ENCODE peak calls at places on chromosome 3, in eight cellular contexts. One of them, this sample, is unnamed.

GRCh38 chr3:188037116-188037718 is 116.7 kb upstream of the LPP start:
- DNase-seq in H1: no peak
- DNase-seq in DND-41: no peak
- DNase-seq in suprapubic skin: no peak
- DNase-seq in spleen: no peak
- DNase-seq in CD8-positive, alpha-beta T cell: no peak
- DNase-seq in neural progenitor cell: peak; percentile 52
- DNase-seq in ovary: no peak
- DNase-seq in this sample: peak; percentile 71

GRCh38 chr3:52088445-52089367 is 32.3 kb upstream of the DUSP7 start:
- DNase-seq in H1: no peak
- DNase-seq in DND-41: no peak
- DNase-seq in suprapubic skin: no peak
- DNase-seq in spleen: peak; percentile 81
- DNase-seq in CD8-positive, alpha-beta T cell: no peak
- DNase-seq in neural progenitor cell: peak; percentile 37
- DNase-seq in ovary: no peak
- DNase-seq in this sample: peak; percentile 89

GRCh38 chr3:173933113-173933512 is 535.6 kb downstream of the NLGN1 start:
- DNase-seq in H1: no peak
- DNase-seq in DND-41: no peak
- DNase-seq in suprapubic skin: no peak
- DNase-seq in spleen: no peak
- DNase-seq in CD8-positive, alpha-beta T cell: no peak
- DNase-seq in neural progenitor cell: no peak
- DNase-seq in ovary: no peak
- DNase-seq in this sample: no peak

GRCh38 chr3:10366681-10367101 is 45.8 kb upstream of the SEC13 start:
- DNase-seq in H1: no peak
- DNase-seq in DND-41: no peak
- DNase-seq in suprapubic skin: no peak
- DNase-seq in spleen: no peak
- DNase-seq in CD8-positive, alpha-beta T cell: no peak
- DNase-seq in neural progenitor cell: peak; percentile 36
- DNase-seq in ovary: no peak
- DNase-seq in this sample: peak; percentile 97

GRCh38 chr3:159238646-159239045 is 436.8 kb downstream of the MFSD1 start:
- DNase-seq in H1: no peak
- DNase-seq in DND-41: no peak
- DNase-seq in suprapubic skin: no peak
- DNase-seq in spleen: no peak
- DNase-seq in CD8-positive, alpha-beta T cell: no peak
- DNase-seq in neural progenitor cell: no peak
- DNase-seq in ovary: no peak
- DNase-seq in this sample: no peak

GRCh38 chr3:4751057-4752051 is 227.9 kb upstream of the BHLHE40 start:
- DNase-seq in H1: no peak
- DNase-seq in DND-41: no peak
- DNase-seq in suprapubic skin: no peak
- DNase-seq in spleen: no peak
- DNase-seq in CD8-positive, alpha-beta T cell: no peak
- DNase-seq in neural progenitor cell: no peak
- DNase-seq in ovary: no peak
- DNase-seq in this sample: peak; percentile 84

GRCh38 chr3:88810455-88810854 is 297.0 kb upstream of the EPHA3 start:
- DNase-seq in H1: no peak
- DNase-seq in DND-41: no peak
- DNase-seq in suprapubic skin: no peak
- DNase-seq in spleen: no peak
- DNase-seq in CD8-positive, alpha-beta T cell: no peak
- DNase-seq in neural progenitor cell: no peak
- DNase-seq in ovary: no peak
- DNase-seq in this sample: peak; percentile 67

GRCh38 chr3:22450785-22451400 is 699.9 kb upstream of the ZNF385D start:
- DNase-seq in H1: no peak
- DNase-seq in DND-41: peak; percentile 30
- DNase-seq in suprapubic skin: no peak
- DNase-seq in spleen: no peak
- DNase-seq in CD8-positive, alpha-beta T cell: no peak
- DNase-seq in neural progenitor cell: no peak
- DNase-seq in ovary: no peak
- DNase-seq in this sample: no peak

GRCh38 chr3:54714035-54714434 is 213.8 kb downstream of the LRTM1 start:
- DNase-seq in H1: no peak
- DNase-seq in DND-41: no peak
- DNase-seq in suprapubic skin: no peak
- DNase-seq in spleen: no peak
- DNase-seq in CD8-positive, alpha-beta T cell: no peak
- DNase-seq in neural progenitor cell: no peak
- DNase-seq in ovary: no peak
- DNase-seq in this sample: no peak

GRCh38 chr3:70042683-70043082 is 43.1 kb downstream of the SAMMSON start:
- DNase-seq in H1: no peak
- DNase-seq in DND-41: no peak
- DNase-seq in suprapubic skin: no peak
- DNase-seq in spleen: no peak
- DNase-seq in CD8-positive, alpha-beta T cell: no peak
- DNase-seq in neural progenitor cell: no peak
- DNase-seq in ovary: no peak
- DNase-seq in this sample: no peak

GRCh38 chr3:195881276-195881988 is 26.9 kb downstream of the TNK2 start:
- DNase-seq in H1: no peak
- DNase-seq in DND-41: no peak
- DNase-seq in suprapubic skin: peak; percentile 60
- DNase-seq in spleen: peak; percentile 35
- DNase-seq in CD8-positive, alpha-beta T cell: no peak
- DNase-seq in neural progenitor cell: no peak
- DNase-seq in ovary: no peak
- DNase-seq in this sample: no peak

GRCh38 chr3:60584250-60584649 is 667.0 kb downstream of the FHIT start:
- DNase-seq in H1: no peak
- DNase-seq in DND-41: no peak
- DNase-seq in suprapubic skin: no peak
- DNase-seq in spleen: no peak
- DNase-seq in CD8-positive, alpha-beta T cell: no peak
- DNase-seq in neural progenitor cell: no peak
- DNase-seq in ovary: no peak
- DNase-seq in this sample: no peak

GRCh38 chr3:126945891-126946290 is 37.0 kb upstream of the PLXNA1 start:
- DNase-seq in H1: no peak
- DNase-seq in DND-41: no peak
- DNase-seq in suprapubic skin: peak; percentile 53
- DNase-seq in spleen: peak; percentile 74
- DNase-seq in CD8-positive, alpha-beta T cell: no peak
- DNase-seq in neural progenitor cell: no peak
- DNase-seq in ovary: no peak
- DNase-seq in this sample: no peak

GRCh38 chr3:156606729-156607128 is 51.8 kb upstream of the SSR3 start:
- DNase-seq in H1: no peak
- DNase-seq in DND-41: no peak
- DNase-seq in suprapubic skin: no peak
- DNase-seq in spleen: no peak
- DNase-seq in CD8-positive, alpha-beta T cell: no peak
- DNase-seq in neural progenitor cell: no peak
- DNase-seq in ovary: no peak
- DNase-seq in this sample: peak; percentile 27

GRCh38 chr3:195771651-195772300 is 40.0 kb downstream of the MUC4 start:
- DNase-seq in H1: no peak
- DNase-seq in DND-41: no peak
- DNase-seq in suprapubic skin: peak; percentile 43
- DNase-seq in spleen: peak; percentile 48
- DNase-seq in CD8-positive, alpha-beta T cell: no peak
- DNase-seq in neural progenitor cell: peak; percentile 1
- DNase-seq in ovary: no peak
- DNase-seq in this sample: no peak

GRCh38 chr3:194606941-194607340 is 26.3 kb downstream of the TMEM44 start:
- DNase-seq in H1: no peak
- DNase-seq in DND-41: no peak
- DNase-seq in suprapubic skin: no peak
- DNase-seq in spleen: no peak
- DNase-seq in CD8-positive, alpha-beta T cell: no peak
- DNase-seq in neural progenitor cell: no peak
- DNase-seq in ovary: no peak
- DNase-seq in this sample: no peak

GRCh38 chr3:151431940-151432339 is 28.9 kb downstream of the IGSF10 start:
- DNase-seq in H1: no peak
- DNase-seq in DND-41: peak; percentile 7
- DNase-seq in suprapubic skin: no peak
- DNase-seq in spleen: no peak
- DNase-seq in CD8-positive, alpha-beta T cell: no peak
- DNase-seq in neural progenitor cell: no peak
- DNase-seq in ovary: no peak
- DNase-seq in this sample: peak; percentile 77

GRCh38 chr3:20324664-20325478 is 138.9 kb upstream of the SGO1 start:
- DNase-seq in H1: no peak
- DNase-seq in DND-41: no peak
- DNase-seq in suprapubic skin: no peak
- DNase-seq in spleen: no peak
- DNase-seq in CD8-positive, alpha-beta T cell: no peak
- DNase-seq in neural progenitor cell: no peak
- DNase-seq in ovary: no peak
- DNase-seq in this sample: peak; percentile 21

GRCh38 chr3:72041531-72041930 is 256.6 kb upstream of the PROK2 start:
- DNase-seq in H1: no peak
- DNase-seq in DND-41: no peak
- DNase-seq in suprapubic skin: no peak
- DNase-seq in spleen: no peak
- DNase-seq in CD8-positive, alpha-beta T cell: no peak
- DNase-seq in neural progenitor cell: no peak
- DNase-seq in ovary: peak; percentile 49
- DNase-seq in this sample: no peak

GRCh38 chr3:189144645-189145044 is 27.1 kb upstream of the TPRG1 start:
- DNase-seq in H1: no peak
- DNase-seq in DND-41: peak; percentile 24
- DNase-seq in suprapubic skin: no peak
- DNase-seq in spleen: no peak
- DNase-seq in CD8-positive, alpha-beta T cell: no peak
- DNase-seq in neural progenitor cell: no peak
- DNase-seq in ovary: no peak
- DNase-seq in this sample: peak; percentile 60

GRCh38 chr3:53495518-53496501 is 1.4 kb downstream of the CACNA1D start:
- DNase-seq in H1: no peak
- DNase-seq in DND-41: no peak
- DNase-seq in suprapubic skin: no peak
- DNase-seq in spleen: no peak
- DNase-seq in CD8-positive, alpha-beta T cell: no peak
- DNase-seq in neural progenitor cell: peak; percentile 54
- DNase-seq in ovary: peak; percentile 51
- DNase-seq in this sample: no peak
- H3K4me3 ChIP-seq in H1: peak overlapping the region; percentile 52
- H3K4me3 ChIP-seq in DND-41: no peak overlapping the region
- H3K4me3 ChIP-seq in suprapubic skin: peak overlapping the region; percentile 47
- H3K4me3 ChIP-seq in spleen: peak overlapping the region; percentile 36
- H3K4me3 ChIP-seq in CD8-positive, alpha-beta T cell: no peak overlapping the region
- H3K4me3 ChIP-seq in neural progenitor cell: peak overlapping the region; percentile 53
- H3K4me3 ChIP-seq in ovary: peak overlapping the region; percentile 34
- H3K4me3 ChIP-seq in this sample: no peak overlapping the region

GRCh38 chr3:125582707-125583106 is 12.6 kb downstream of the OSBPL11 start:
- DNase-seq in H1: no peak
- DNase-seq in DND-41: no peak
- DNase-seq in suprapubic skin: no peak
- DNase-seq in spleen: no peak
- DNase-seq in CD8-positive, alpha-beta T cell: no peak
- DNase-seq in neural progenitor cell: no peak
- DNase-seq in ovary: no peak
- DNase-seq in this sample: peak; percentile 12
- TF ChIP-seq CTCF in H1: no peak
- TF ChIP-seq CTCF in DND-41: peak; percentile 38
- TF ChIP-seq CTCF in suprapubic skin: no peak
- TF ChIP-seq CTCF in spleen: no peak
- TF ChIP-seq CTCF in CD8-positive, alpha-beta T cell: no peak
- TF ChIP-seq CTCF in neural progenitor cell: peak; percentile 27
- TF ChIP-seq CTCF in ovary: no peak
- TF ChIP-seq CTCF in this sample: no peak

GRCh38 chr3:48595075-48595525 is at the start of gene COL7A1:
- DNase-seq in H1: no peak
- DNase-seq in DND-41: no peak
- DNase-seq in suprapubic skin: no peak
- DNase-seq in spleen: no peak
- DNase-seq in CD8-positive, alpha-beta T cell: peak; percentile 12
- DNase-seq in neural progenitor cell: no peak
- DNase-seq in ovary: peak; percentile 66
- DNase-seq in this sample: no peak

GRCh38 chr3:48596676-48597407 is 1.7 kb upstream of the COL7A1 start:
- DNase-seq in H1: no peak
- DNase-seq in DND-41: no peak
- DNase-seq in suprapubic skin: no peak
- DNase-seq in spleen: no peak
- DNase-seq in CD8-positive, alpha-beta T cell: no peak
- DNase-seq in neural progenitor cell: no peak
- DNase-seq in ovary: no peak
- DNase-seq in this sample: no peak

GRCh38 chr3:48596157-48596556 is 1.0 kb upstream of the COL7A1 start:
- DNase-seq in H1: no peak
- DNase-seq in DND-41: no peak
- DNase-seq in suprapubic skin: no peak
- DNase-seq in spleen: no peak
- DNase-seq in CD8-positive, alpha-beta T cell: no peak
- DNase-seq in neural progenitor cell: no peak
- DNase-seq in ovary: no peak
- DNase-seq in this sample: no peak

GRCh38 chr3:48594431-48595049 is 589 bp downstream of the COL7A1 start:
- DNase-seq in H1: no peak
- DNase-seq in DND-41: no peak
- DNase-seq in suprapubic skin: no peak
- DNase-seq in spleen: no peak
- DNase-seq in CD8-positive, alpha-beta T cell: no peak
- DNase-seq in neural progenitor cell: peak; percentile 18
- DNase-seq in ovary: no peak
- DNase-seq in this sample: peak; percentile 36

DNA sequence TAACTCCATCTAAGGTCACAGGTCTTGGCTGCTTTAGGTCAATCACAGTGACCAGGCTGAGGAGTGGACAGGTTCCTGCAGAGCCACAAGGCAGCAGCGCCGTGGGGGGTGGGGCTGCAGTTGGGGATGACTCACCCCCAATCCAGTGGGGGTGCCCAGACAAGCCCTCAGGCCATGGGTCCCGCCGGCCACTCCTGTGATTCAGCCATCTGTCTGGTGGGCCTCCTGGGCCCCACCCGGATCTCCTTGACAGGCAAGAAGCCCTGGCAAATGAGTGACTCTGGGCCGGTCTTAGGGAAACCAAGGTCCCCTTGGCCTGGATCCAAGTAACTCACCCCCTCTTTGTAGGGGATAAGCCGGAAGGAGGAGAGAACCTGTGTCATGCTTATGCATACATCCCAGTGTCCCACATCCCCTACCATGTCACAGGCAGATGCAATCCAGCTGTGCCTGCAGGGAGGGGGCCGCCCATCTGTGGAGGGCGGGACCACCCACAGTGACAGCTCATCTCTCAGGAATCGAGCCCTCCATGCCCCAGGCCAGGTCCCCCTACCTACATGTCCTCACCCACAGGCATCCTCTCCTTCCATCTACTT is 495 bp upstream of the COL7A1 start:
- DNase-seq in H1: peak; percentile 80
- DNase-seq in DND-41: no peak
- DNase-seq in suprapubic skin: no peak
- DNase-seq in spleen: no peak
- DNase-seq in CD8-positive, alpha-beta T cell: no peak
- DNase-seq in neural progenitor cell: peak; percentile 26
- DNase-seq in ovary: peak; percentile 77
- DNase-seq in this sample: peak; percentile 59
- H3K4me3 ChIP-seq in H1: no peak overlapping the region
- H3K4me3 ChIP-seq in DND-41: no peak overlapping the region
- H3K4me3 ChIP-seq in suprapubic skin: peak overlapping the region; percentile 55
- H3K4me3 ChIP-seq in spleen: no peak overlapping the region
- H3K4me3 ChIP-seq in CD8-positive, alpha-beta T cell: no peak overlapping the region
- H3K4me3 ChIP-seq in neural progenitor cell: no peak overlapping the region
- H3K4me3 ChIP-seq in ovary: peak overlapping the region; percentile 37
- H3K4me3 ChIP-seq in this sample: peak overlapping the region; percentile 61

GRCh38 chr3:138923531-138923994 is 23.4 kb downstream of the FOXL2 start:
- DNase-seq in H1: no peak
- DNase-seq in DND-41: peak; percentile 82
- DNase-seq in suprapubic skin: peak; percentile 88
- DNase-seq in spleen: peak; percentile 91
- DNase-seq in CD8-positive, alpha-beta T cell: peak; percentile 88
- DNase-seq in neural progenitor cell: peak; percentile 88
- DNase-seq in ovary: peak; percentile 68
- DNase-seq in this sample: peak; percentile 93
- TF ChIP-seq CTCF in H1: peak; percentile 96
- TF ChIP-seq CTCF in DND-41: peak; percentile 97
- TF ChIP-seq CTCF in suprapubic skin: peak; percentile 68
- TF ChIP-seq CTCF in spleen: peak; percentile 81
- TF ChIP-seq CTCF in CD8-positive, alpha-beta T cell: peak; percentile 81
- TF ChIP-seq CTCF in neural progenitor cell: peak; percentile 97
- TF ChIP-seq CTCF in ovary: peak; percentile 22
- TF ChIP-seq CTCF in this sample: peak; percentile 88